ENCODE peak calls at places on chromosomes 7 and 10, in seven cellular contexts. J, F, N, D, P, I and U are unnamed samples. For H3K4me1, the result is how much of the 10 kb centered on the place peaks cover.

GRCh38 chr7:24851791-24852190 is 94.5 kb upstream of the GSDME start:
- DNase-seq in J (no peak), F (no peak), N (no peak), D (no peak), P (no peak), I (no peak), U (no peak)

GRCh38 chr10:130234171-130234965 is 98.2 kb downstream of the GLRX3 start:
- DNase-seq in J (no peak), F (no peak), N (no peak), D (no peak), P (no peak), I (no peak), U (no peak)

GRCh38 chr10:103620891-103621777 is 127.6 kb downstream of the NEURL1 start:
- DNase-seq in J (no peak), F (no peak), N (no peak), D (no peak), P (no peak), I (no peak), U (no peak)

GRCh38 chr10:95196053-95196452 is 2.0 kb downstream of the ACSM6 start:
- DNase-seq in J (no peak), F (no peak), N (no peak), D (no peak), P (no peak), I (no peak), U (no peak)

GRCh38 chr10:64210211-64210610 is 689.0 kb downstream of the REEP3 start:
- DNase-seq in J (no peak), F (no peak), N (no peak), D (no peak), P (no peak), I (no peak), U (no peak)

GRCh38 chr10:70255329-70256299 is 22.4 kb upstream of the PPA1 start:
- DNase-seq in J (no peak), F (peak), N (peak), D (no peak), P (no peak), I (peak), U (peak)

GRCh38 chr10:92972066-92972870 is 88.3 kb upstream of the CYP26C1 start:
- DNase-seq in J (no peak), F (peak), N (peak), D (no peak), P (peak), I (no peak), U (no peak)

GRCh38 chr10:26488344-26488743 is 50.2 kb downstream of the APBB1IP start:
- DNase-seq in J (no peak), F (no peak), N (no peak), D (no peak), P (peak), I (no peak), U (no peak)

GRCh38 chr10:43127447-43127846 is 10.8 kb upstream of the CSGALNACT2 start:
- DNase-seq in J (no peak), F (no peak), N (no peak), D (no peak), P (no peak), I (no peak), U (peak)

GRCh38 chr7:37208528-37208927 is 240.1 kb downstream of the ELMO1 start:
- DNase-seq in J (peak), F (peak), N (peak), D (no peak), P (peak), I (no peak), U (peak)

GRCh38 chr7:150382123-150382843 is 3.2 kb downstream of the ZNF775 start:
- DNase-seq in J (no peak), F (peak), N (peak), D (no peak), P (no peak), I (no peak), U (no peak)

GRCh38 chr10:88086187-88086954 is 222.9 kb downstream of the PTEN start:
- DNase-seq in J (no peak), F (no peak), N (no peak), D (no peak), P (no peak), I (no peak), U (no peak)
- H3K4me1 ChIP-seq in J (under half), F (under half), N (under half), D (under half), P (under half), I (under half), U (under half)

GRCh38 chr10:85080934-85081333 is 752.5 kb downstream of the CCSER2 start:
- DNase-seq in J (no peak), F (no peak), N (no peak), D (no peak), P (no peak), I (no peak), U (no peak)
- TF ChIP-seq CTCF in J (no peak), F (no peak), N (no peak), D (no peak), P (no peak), I (no peak), U (no peak)

GRCh38 chr10:79981356-79981672 is 32.4 kb upstream of the SFTPD start:
- DNase-seq in J (no peak), F (no peak), N (no peak), D (no peak), P (no peak), I (no peak), U (no peak)

GRCh38 chr10:79979310-79979972 is 30.5 kb upstream of the SFTPD start:
- DNase-seq in J (no peak), F (no peak), N (no peak), D (no peak), P (no peak), I (peak), U (peak)

GRCh38 chr10:79981673-79982485 is 33.0 kb upstream of the SFTPD start:
- DNase-seq in J (no peak), F (peak), N (peak), D (peak), P (peak), I (peak), U (peak)

GRCh38 chr10:79979973-79980687 is 31.2 kb upstream of the SFTPD start:
- DNase-seq in J (no peak), F (no peak), N (no peak), D (no peak), P (no peak), I (no peak), U (no peak)

DNA sequence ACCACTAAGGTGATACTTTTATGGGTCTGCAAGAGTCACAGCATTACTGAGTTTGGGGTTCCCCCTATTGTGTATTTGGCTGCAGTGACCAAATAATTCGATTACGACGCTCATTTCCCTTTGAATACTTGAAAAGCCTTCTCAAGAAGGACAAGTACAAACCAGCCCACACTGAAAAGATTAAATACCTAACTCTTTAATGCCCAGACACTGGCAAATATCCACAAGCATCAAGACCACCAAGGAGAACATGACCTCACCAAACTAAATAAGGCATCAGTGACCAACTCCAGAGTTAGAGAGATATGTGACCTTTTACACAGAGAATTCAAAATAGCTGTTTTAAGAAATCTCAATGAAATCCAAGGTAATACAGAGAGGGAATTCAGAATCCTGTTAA is 31.8 kb upstream of the SFTPD start:
- DNase-seq in J (no peak), F (no peak), N (no peak), D (no peak), P (no peak), I (no peak), U (no peak)
- H3K4me3 ChIP-seq in J (no peak), F (no peak), N (no peak), D (no peak), P (no peak), I (peak), U (no peak)

GRCh38 chr10:77896058-77896457 is 30.5 kb downstream of the DLG5 start:
- DNase-seq in J (no peak), F (no peak), N (no peak), D (no peak), P (no peak), I (no peak), U (no peak)
- H3K4me1 ChIP-seq in J (under half), F (under half), N (under half), D (under half), P (under half), I (under half), U (under half)

GRCh38 chr7:69635572-69636190 is 37.4 kb downstream of the AUTS2 start:
- DNase-seq in J (no peak), F (no peak), N (no peak), D (no peak), P (no peak), I (no peak), U (no peak)

GRCh38 chr7:69643708-69644445 is 45.6 kb downstream of the AUTS2 start:
- DNase-seq in J (no peak), F (no peak), N (no peak), D (no peak), P (no peak), I (no peak), U (no peak)

GRCh38 chr7:69640216-69640615 is 41.9 kb downstream of the AUTS2 start:
- DNase-seq in J (no peak), F (no peak), N (no peak), D (no peak), P (no peak), I (no peak), U (no peak)

GRCh38 chr7:69640925-69641594 is 42.8 kb downstream of the AUTS2 start:
- DNase-seq in J (no peak), F (no peak), N (no peak), D (no peak), P (no peak), I (no peak), U (no peak)

GRCh38 chr7:69638674-69639073 is 40.4 kb downstream of the AUTS2 start:
- DNase-seq in J (no peak), F (no peak), N (no peak), D (no peak), P (no peak), I (no peak), U (no peak)
- TF ChIP-seq CTCF in J (no peak), F (no peak), N (no peak), D (no peak), P (no peak), I (no peak), U (no peak)

GRCh38 chr7:142855756-142856564 is 1.1 kb downstream of the EPHB6 start:
- DNase-seq in J (no peak), F (no peak), N (peak), D (no peak), P (no peak), I (peak), U (peak)

GRCh38 chr7:142857625-142858024 is 2.7 kb downstream of the EPHB6 start:
- DNase-seq in J (no peak), F (no peak), N (no peak), D (no peak), P (no peak), I (no peak), U (no peak)

GRCh38 chr7:142855401-142855743 is 496 bp downstream of the EPHB6 start:
- DNase-seq in J (no peak), F (no peak), N (no peak), D (no peak), P (no peak), I (no peak), U (no peak)

GRCh38 chr7:142854505-142855400 is at the start of gene EPHB6:
- DNase-seq in J (peak), F (peak), N (peak), D (no peak), P (peak), I (peak), U (peak)

GRCh38 chr7:142856565-142857245 is 1.8 kb downstream of the EPHB6 start:
- DNase-seq in J (no peak), F (no peak), N (no peak), D (no peak), P (no peak), I (no peak), U (no peak)
- H3K4me3 ChIP-seq in J (no peak), F (no peak), N (no peak), D (no peak), P (no peak), I (no peak), U (no peak)

GRCh38 chr7:71411475-71411874 is 279.5 kb downstream of the GALNT17 start:
- DNase-seq in J (no peak), F (no peak), N (no peak), D (no peak), P (no peak), I (no peak), U (no peak)
- H3K4me1 ChIP-seq in J (under half), F (under half), N (under half), D (under half), P (under half), I (under half), U (under half)

DNA sequence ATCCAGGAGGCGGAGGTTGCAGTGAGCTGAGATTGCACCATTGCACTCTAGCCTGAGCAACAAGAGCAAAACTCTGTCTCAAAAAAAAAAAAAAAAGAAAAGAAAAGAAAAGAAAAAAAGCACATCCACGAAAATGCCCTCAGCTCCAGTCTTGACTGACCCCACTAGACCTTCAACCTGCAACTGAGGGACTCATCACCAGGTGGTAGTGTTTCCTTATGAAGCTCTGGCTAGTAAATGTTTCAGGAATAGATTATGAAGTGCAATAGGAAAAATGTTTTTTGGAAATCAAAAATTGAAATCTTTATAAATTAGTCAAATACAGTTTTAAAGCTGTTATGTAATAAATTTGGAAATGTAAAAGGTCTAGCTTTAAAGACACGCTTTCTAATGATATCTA is 22.4 kb downstream of the TLL2 start:
- DNase-seq in J (peak), F (peak), N (no peak), D (no peak), P (no peak), I (no peak), U (no peak)
- TF ChIP-seq CTCF in J (peak), F (no peak), N (no peak), D (peak), P (peak), I (no peak), U (no peak)

GRCh38 chr7:7819442-7820247 is 101.2 kb upstream of the RPA3 start:
- DNase-seq in J (no peak), F (no peak), N (no peak), D (no peak), P (no peak), I (no peak), U (no peak)

GRCh38 chr7:7820409-7820808 is 102.0 kb upstream of the RPA3 start:
- DNase-seq in J (no peak), F (no peak), N (no peak), D (no peak), P (no peak), I (no peak), U (no peak)

GRCh38 chr7:7817748-7818147 is 99.3 kb upstream of the RPA3 start:
- DNase-seq in J (no peak), F (no peak), N (no peak), D (no peak), P (no peak), I (no peak), U (no peak)

GRCh38 chr7:7821517-7821916 is 103.1 kb upstream of the RPA3 start:
- DNase-seq in J (no peak), F (no peak), N (no peak), D (no peak), P (no peak), I (no peak), U (no peak)

GRCh38 chr7:7820939-7821338 is 102.5 kb upstream of the RPA3 start:
- DNase-seq in J (peak), F (no peak), N (no peak), D (no peak), P (no peak), I (no peak), U (no peak)
- H3K4me3 ChIP-seq in J (no peak), F (no peak), N (no peak), D (no peak), P (no peak), I (no peak), U (no peak)